ENCODE peak calls at places on chromosomes 5 and 9, in four cellular contexts. C is colonic mucosa, M is nephron progenitor cell, L is HFFc6. Z is an unnamed sample.
A peak's percentile ranks its signal among the peaks of the same experiment; 100 is the strongest.

GRCh38 chr5:1867114-1867814 is 15.5 kb downstream of the IRX4 start:
- DNase-seq in M (no peak), C (no peak), L (no peak), Z (no peak)

GRCh38 chr9:130815242-130815808 is 19.7 kb upstream of the ABL1 start:
- DNase-seq in L (no peak), C (no peak), M (no peak), Z (no peak)

GRCh38 chr5:115557667-115558387 is 13.3 kb upstream of the FEM1C start:
- DNase-seq in C (peak; percentile 40), L (no peak), M (no peak), Z (no peak)

GRCh38 chr5:142200387-142200786 is 91.8 kb downstream of the NDFIP1 start:
- DNase-seq in M (no peak), L (no peak), C (no peak), Z (no peak)

GRCh38 chr5:66720776-66721175 is 124.6 kb downstream of the MAST4 start:
- DNase-seq in C (no peak), M (no peak), L (no peak), Z (no peak)

GRCh38 chr5:75461679-75462078 is 49.8 kb downstream of the CERT1 start:
- DNase-seq in L (peak; percentile 13), M (no peak), C (no peak), Z (no peak)

GRCh38 chr5:140246378-140247122 is 56.4 kb downstream of the PFDN1 start:
- DNase-seq in C (no peak), M (no peak), L (peak; percentile 92), Z (no peak)

GRCh38 chr9:117092582-117092981 is 322.3 kb downstream of the ASTN2 start:
- DNase-seq in M (no peak), C (no peak), L (no peak), Z (no peak)

GRCh38 chr9:135230817-135231520 is 143.5 kb downstream of the OLFM1 start:
- DNase-seq in C (no peak), M (no peak), L (no peak), Z (no peak)

GRCh38 chr5:151612689-151613427 is 21.7 kb upstream of the FAT2 start:
- DNase-seq in C (no peak), M (no peak), L (no peak), Z (no peak)

GRCh38 chr9:124769451-124770358 is 1.4 kb downstream of the NR6A1 start:
- DNase-seq in L (no peak), M (peak; percentile 69), C (peak; percentile 85), Z (peak; percentile 40)

GRCh38 chr5:7616897-7617296 is 221.0 kb downstream of the ADCY2 start:
- DNase-seq in M (no peak), C (no peak), L (no peak), Z (no peak)

GRCh38 chr5:7615566-7616061 is 219.7 kb downstream of the ADCY2 start:
- DNase-seq in M (no peak), L (no peak), C (no peak), Z (no peak)
- TF ChIP-seq CTCF in M (no peak), L (no peak), C (no peak), Z (no peak)

DNA sequence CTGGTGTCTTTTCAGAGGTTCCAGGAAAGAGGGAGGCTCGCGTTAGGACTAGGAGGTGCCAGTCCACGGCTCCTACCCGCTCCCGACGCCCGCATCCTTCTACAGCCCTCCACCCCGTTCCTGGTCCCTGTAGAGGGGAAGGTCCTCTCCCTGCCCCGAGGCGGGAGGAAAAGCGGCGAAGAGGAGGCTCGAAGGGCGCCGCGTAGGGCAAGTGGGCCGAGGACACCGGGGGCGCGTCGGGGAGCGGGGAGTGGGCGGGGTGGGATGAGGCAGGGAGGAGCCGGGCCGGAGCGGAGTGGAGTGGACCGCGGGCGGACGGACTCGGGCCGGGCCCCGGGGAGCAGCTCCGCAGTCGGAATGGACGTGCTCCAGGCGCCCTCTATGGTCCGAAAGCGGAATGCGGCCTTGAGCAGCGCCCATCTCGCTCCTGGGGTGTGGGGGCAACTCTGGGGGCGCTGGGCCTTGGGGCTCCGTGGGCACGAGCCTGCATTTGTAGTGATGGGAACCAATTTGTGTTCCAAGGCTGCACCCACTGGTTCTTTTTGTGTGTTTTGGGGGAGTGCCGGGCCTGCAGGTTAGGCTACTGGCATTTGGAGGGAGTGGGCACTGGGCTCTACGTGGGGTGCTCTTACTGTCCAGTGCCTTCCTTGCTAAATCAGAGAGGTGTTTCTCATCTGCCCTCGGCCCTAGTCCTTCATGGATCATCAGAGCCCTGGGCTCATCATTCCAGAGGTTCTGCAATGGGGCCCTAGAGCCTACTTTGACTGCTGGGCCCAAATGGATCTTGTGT is 7.3 kb downstream of the IRX1 start:
- DNase-seq in M (peak; percentile 76), L (no peak), C (no peak), Z (no peak)
- TF ChIP-seq CTCF in M (peak; percentile 68), L (no peak), C (no peak), Z (peak; percentile 69)

DNA sequence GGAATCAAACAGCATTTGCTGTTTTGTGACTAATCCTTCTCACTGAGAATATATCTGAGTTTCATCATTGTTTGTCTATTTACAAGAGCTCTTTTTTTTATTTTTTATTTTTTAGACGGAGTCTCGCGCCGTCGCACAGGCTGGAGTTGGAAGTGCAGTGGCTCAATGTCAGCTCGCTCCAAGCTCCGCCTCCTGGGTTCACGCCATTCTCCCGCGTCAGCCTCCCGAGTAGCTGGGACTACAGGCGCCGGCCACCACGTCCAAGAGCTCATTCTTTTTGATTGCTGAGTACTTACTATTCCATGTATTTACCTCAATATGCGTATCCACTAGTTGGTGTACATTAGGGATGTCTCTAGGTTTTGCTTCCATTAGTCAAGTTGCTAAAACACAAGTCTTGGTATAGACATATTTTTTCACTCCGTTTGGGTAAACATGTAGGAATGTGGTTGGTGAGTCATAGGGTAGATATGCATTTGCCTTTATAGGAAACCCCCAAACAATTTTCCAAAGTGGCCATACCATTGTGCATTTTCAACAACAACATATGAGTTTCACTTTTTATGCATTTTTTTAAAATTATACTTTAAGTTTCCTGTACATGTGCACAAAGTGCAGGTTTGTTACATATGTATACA is 1005.0 kb upstream of the CDH10 start:
- DNase-seq in C (no peak), M (no peak), L (no peak), Z (no peak)
- TF ChIP-seq CTCF in C (no peak), M (no peak), L (no peak), Z (no peak)

GRCh38 chr5:100693481-100693880 is 158.3 kb downstream of the FAM174A start:
- DNase-seq in C (no peak), L (no peak), M (no peak), Z (no peak)

GRCh38 chr5:100691085-100691484 is 155.9 kb downstream of the FAM174A start:
- DNase-seq in M (no peak), L (no peak), C (no peak), Z (no peak)

GRCh38 chr5:100694100-100694499 is 158.9 kb downstream of the FAM174A start:
- DNase-seq in M (no peak), C (no peak), L (no peak), Z (no peak)

GRCh38 chr5:100691545-100691944 is 156.4 kb downstream of the FAM174A start:
- DNase-seq in L (no peak), M (no peak), C (no peak), Z (no peak)

GRCh38 chr5:100690036-100690560 is 154.9 kb downstream of the FAM174A start:
- DNase-seq in C (no peak), L (no peak), M (no peak), Z (no peak)
- TF ChIP-seq CTCF in C (no peak), L (no peak), M (no peak), Z (no peak)

GRCh38 chr5:150217874-150218692 is 28.2 kb downstream of the SLC6A7 start:
- DNase-seq in L (peak; percentile 68), C (peak; percentile 89), M (peak; percentile 91), Z (peak; percentile 92)
- TF ChIP-seq CTCF in L (peak; percentile 97), C (peak; percentile 96), M (peak; percentile 95), Z (peak; percentile 96)

GRCh38 chr5:84088996-84089395 is 295.7 kb downstream of the EDIL3 start:
- DNase-seq in M (no peak), L (no peak), C (peak; percentile 29), Z (no peak)
- TF ChIP-seq CTCF in M (no peak), L (peak; percentile 29), C (no peak), Z (peak; percentile 58)

GRCh38 chr5:3027185-3027865 is 275.8 kb upstream of the IRX2 start:
- DNase-seq in M (no peak), L (no peak), C (no peak), Z (no peak)

GRCh38 chr5:3029396-3029795 is 277.9 kb upstream of the IRX2 start:
- DNase-seq in C (no peak), L (no peak), M (no peak), Z (no peak)

GRCh38 chr5:3026099-3026498 is 274.6 kb upstream of the IRX2 start:
- DNase-seq in C (no peak), M (no peak), L (no peak), Z (no peak)

GRCh38 chr5:3026651-3027050 is 275.2 kb upstream of the IRX2 start:
- DNase-seq in L (no peak), C (no peak), M (no peak), Z (no peak)

GRCh38 chr5:3027866-3028635 is 276.6 kb upstream of the IRX2 start:
- DNase-seq in C (no peak), M (no peak), L (no peak), Z (no peak)
- TF ChIP-seq CTCF in C (no peak), M (no peak), L (no peak), Z (no peak)